ENCODE peak calls at places on chromosomes 13 and 19, in four cellular contexts. One of them, this sample, is unnamed.

GRCh38 chr19:45130888-45131615 is 29.7 kb downstream of the NKPD1 start:
- DNase-seq in HT-29: peak
- DNase-seq in RWPE1: peak
- DNase-seq in smooth muscle cell of the brain vasculature: no peak
- DNase-seq in this sample: no peak

GRCh38 chr13:102902789-102903347 is 57.0 kb downstream of the ERCC5 start:
- DNase-seq in RWPE1: no peak
- DNase-seq in HT-29: no peak
- DNase-seq in smooth muscle cell of the brain vasculature: no peak
- DNase-seq in this sample: no peak

GRCh38 chr19:31110331-31110730 is 238.9 kb downstream of the TSHZ3 start:
- DNase-seq in HT-29: peak
- DNase-seq in RWPE1: no peak
- DNase-seq in smooth muscle cell of the brain vasculature: no peak
- DNase-seq in this sample: no peak

GRCh38 chr13:90594694-90595093 is 752.8 kb upstream of the MIR17HG start:
- DNase-seq in RWPE1: peak
- DNase-seq in smooth muscle cell of the brain vasculature: no peak
- DNase-seq in HT-29: no peak
- DNase-seq in this sample: peak

GRCh38 chr13:77896536-77896935 is 22.1 kb downstream of the EDNRB start:
- DNase-seq in RWPE1: no peak
- DNase-seq in smooth muscle cell of the brain vasculature: no peak
- DNase-seq in HT-29: no peak
- DNase-seq in this sample: no peak

GRCh38 chr13:40271931-40272775 is 394.3 kb downstream of the FOXO1 start:
- DNase-seq in RWPE1: peak
- DNase-seq in smooth muscle cell of the brain vasculature: peak
- DNase-seq in HT-29: peak
- DNase-seq in this sample: no peak

GRCh38 chr13:67139551-67139950 is 90.6 kb downstream of the PCDH9 start:
- DNase-seq in smooth muscle cell of the brain vasculature: no peak
- DNase-seq in HT-29: no peak
- DNase-seq in RWPE1: no peak
- DNase-seq in this sample: no peak

GRCh38 chr13:100875392-100876043 is 200.9 kb upstream of the TMTC4 start:
- DNase-seq in HT-29: no peak
- DNase-seq in smooth muscle cell of the brain vasculature: peak
- DNase-seq in RWPE1: peak
- DNase-seq in this sample: peak

GRCh38 chr13:89486721-89487120 is 1815.5 kb downstream of the SLITRK5 start:
- DNase-seq in HT-29: no peak
- DNase-seq in RWPE1: no peak
- DNase-seq in smooth muscle cell of the brain vasculature: no peak
- DNase-seq in this sample: no peak

GRCh38 chr19:16200038-16200775 is 2.5 kb downstream of the AP1M1 start:
- DNase-seq in RWPE1: no peak
- DNase-seq in smooth muscle cell of the brain vasculature: no peak
- DNase-seq in HT-29: no peak
- DNase-seq in this sample: no peak

GRCh38 chr19:30426864-30427263 is 54.7 kb downstream of the ZNF536 start:
- DNase-seq in HT-29: no peak
- DNase-seq in smooth muscle cell of the brain vasculature: no peak
- DNase-seq in RWPE1: no peak
- DNase-seq in this sample: no peak

GRCh38 chr19:12940897-12941296 is 2.5 kb downstream of the CALR start:
- DNase-seq in HT-29: no peak
- DNase-seq in RWPE1: no peak
- DNase-seq in smooth muscle cell of the brain vasculature: no peak
- DNase-seq in this sample: no peak

GRCh38 chr13:61695147-61695546 is 279.5 kb upstream of the PCDH20 start:
- DNase-seq in HT-29: no peak
- DNase-seq in smooth muscle cell of the brain vasculature: no peak
- DNase-seq in RWPE1: peak
- DNase-seq in this sample: peak

GRCh38 chr13:57666554-57666953 is 35.0 kb downstream of the PCDH17 start:
- DNase-seq in smooth muscle cell of the brain vasculature: no peak
- DNase-seq in RWPE1: no peak
- DNase-seq in HT-29: no peak
- DNase-seq in this sample: no peak

GRCh38 chr13:75258159-75258782 is 223.7 kb downstream of the TBC1D4 start:
- DNase-seq in smooth muscle cell of the brain vasculature: peak
- DNase-seq in HT-29: peak
- DNase-seq in RWPE1: peak
- DNase-seq in this sample: peak

GRCh38 chr19:3830841-3831589 is 37.8 kb downstream of the ZFR2 start:
- DNase-seq in HT-29: no peak
- DNase-seq in smooth muscle cell of the brain vasculature: no peak
- DNase-seq in RWPE1: no peak
- DNase-seq in this sample: no peak

GRCh38 chr13:57740719-57741118 is 109.2 kb downstream of the PCDH17 start:
- DNase-seq in HT-29: no peak
- DNase-seq in smooth muscle cell of the brain vasculature: no peak
- DNase-seq in RWPE1: no peak
- DNase-seq in this sample: no peak

GRCh38 chr13:49740870-49741269 is 49.6 kb upstream of the EBPL start:
- DNase-seq in HT-29: no peak
- DNase-seq in RWPE1: no peak
- DNase-seq in smooth muscle cell of the brain vasculature: no peak
- DNase-seq in this sample: no peak

GRCh38 chr19:37936166-37936565 is 29.2 kb downstream of the SIPA1L3 start:
- DNase-seq in smooth muscle cell of the brain vasculature: no peak
- DNase-seq in HT-29: no peak
- DNase-seq in RWPE1: no peak
- DNase-seq in this sample: no peak

GRCh38 chr13:21043898-21044297 is 17.5 kb downstream of the LATS2 start:
- DNase-seq in RWPE1: no peak
- DNase-seq in HT-29: no peak
- DNase-seq in smooth muscle cell of the brain vasculature: no peak
- DNase-seq in this sample: no peak

GRCh38 chr19:10756371-10756770 is 38.5 kb downstream of the DNM2 start:
- DNase-seq in RWPE1: no peak
- DNase-seq in HT-29: no peak
- DNase-seq in smooth muscle cell of the brain vasculature: no peak
- DNase-seq in this sample: no peak

GRCh38 chr19:3142938-3143337 is 7.1 kb downstream of the GNA15 start:
- DNase-seq in HT-29: no peak
- DNase-seq in smooth muscle cell of the brain vasculature: no peak
- DNase-seq in RWPE1: no peak
- DNase-seq in this sample: no peak